ENCODE peak calls at places on chromosomes 12 and 14, in seven cellular contexts. H is H9; E is upper lobe of right lung; T is foreskin keratinocyte; G is effector memory CD4-positive, alpha-beta T cell; N is pancreas; Q is ovary. S is an unnamed sample. For H3K27me3, the result is how much of the 10 kb centered on the place peaks cover.

GRCh38 chr14:75426332-75427125 is 1.3 kb upstream of the JDP2 start:
- DNase-seq in H (no peak), E (no peak), T (no peak), G (no peak), N (no peak), Q (no peak), S (no peak)

GRCh38 chr12:132174703-132175490 is 30.6 kb downstream of the NOC4L start:
- DNase-seq in H (no peak), E (no peak), T (no peak), G (no peak), N (peak), Q (no peak), S (no peak)

GRCh38 chr12:121805171-121805687 is 1.4 kb downstream of the SETD1B start:
- DNase-seq in H (no peak), E (no peak), T (no peak), G (no peak), N (peak), Q (peak), S (no peak)

GRCh38 chr12:56723889-56724659 is 1.0 kb downstream of the NACA start:
- DNase-seq in H (no peak), E (peak), T (no peak), G (no peak), N (peak), Q (peak), S (peak)

GRCh38 chr12:116416161-116416560 is 138.7 kb upstream of the MED13L start:
- DNase-seq in H (no peak), E (no peak), T (no peak), G (no peak), N (no peak), Q (no peak), S (no peak)

GRCh38 chr12:52857500-52857899 is 8.7 kb upstream of the KRT78 start:
- DNase-seq in H (no peak), E (no peak), T (peak), G (no peak), N (no peak), Q (no peak), S (no peak)

GRCh38 chr12:13383379-13383778 is 186.9 kb downstream of the EMP1 start:
- DNase-seq in H (peak), E (no peak), T (peak), G (no peak), N (no peak), Q (no peak), S (peak)

GRCh38 chr12:28463396-28463795 is 273.1 kb downstream of the CCDC91 start:
- DNase-seq in H (no peak), E (no peak), T (no peak), G (no peak), N (no peak), Q (no peak), S (no peak)

GRCh38 chr12:104670439-104671406 is 214.0 kb downstream of the CHST11 start:
- DNase-seq in H (no peak), E (peak), T (no peak), G (no peak), N (no peak), Q (no peak), S (no peak)

GRCh38 chr12:12902036-12902435 is 10.7 kb downstream of the GPRC5A start:
- DNase-seq in H (no peak), E (no peak), T (peak), G (no peak), N (no peak), Q (peak), S (no peak)

GRCh38 chr14:41558527-41558926 is 48.1 kb upstream of the LRFN5 start:
- DNase-seq in H (no peak), E (no peak), T (no peak), G (no peak), N (no peak), Q (no peak), S (no peak)

GRCh38 chr12:63064080-63064479 is 86.9 kb downstream of the AVPR1A start:
- DNase-seq in H (no peak), E (no peak), T (no peak), G (no peak), N (no peak), Q (no peak), S (no peak)

GRCh38 chr12:125149160-125150108 is 84.2 kb downstream of the AACS start:
- DNase-seq in H (no peak), E (no peak), T (no peak), G (no peak), N (no peak), Q (no peak), S (peak)

GRCh38 chr14:21087294-21088091 is 11.0 kb downstream of the ZNF219 start:
- DNase-seq in H (peak), E (no peak), T (peak), G (peak), N (no peak), Q (no peak), S (no peak)

GRCh38 chr12:91349451-91349850 is 166.8 kb upstream of the DCN start:
- DNase-seq in H (no peak), E (no peak), T (no peak), G (no peak), N (no peak), Q (no peak), S (no peak)

GRCh38 chr12:98085360-98085759 is 430.0 kb upstream of the TMPO start:
- DNase-seq in H (no peak), E (no peak), T (no peak), G (no peak), N (no peak), Q (no peak), S (no peak)

GRCh38 chr12:94609917-94610443 is 40.4 kb downstream of the TMCC3 start:
- DNase-seq in H (no peak), E (no peak), T (no peak), G (no peak), N (no peak), Q (no peak), S (no peak)

GRCh38 chr12:132659146-132659545 is 28.0 kb downstream of the POLE start:
- DNase-seq in H (no peak), E (no peak), T (no peak), G (no peak), N (no peak), Q (no peak), S (no peak)

GRCh38 chr14:100824946-100825690 is 800 bp upstream of the MEG3 start:
- DNase-seq in H (no peak), E (no peak), T (no peak), G (no peak), N (peak), Q (no peak), S (no peak)

GRCh38 chr14:100824156-100824555 is 1.8 kb upstream of the MEG3 start:
- DNase-seq in H (peak), E (no peak), T (no peak), G (no peak), N (peak), Q (peak), S (no peak)

GRCh38 chr14:100822921-100823320 is 3.0 kb upstream of the MEG3 start:
- DNase-seq in H (no peak), E (no peak), T (no peak), G (no peak), N (no peak), Q (peak), S (no peak)

GRCh38 chr14:100822007-100822406 is 3.9 kb upstream of the MEG3 start:
- DNase-seq in H (no peak), E (no peak), T (no peak), G (no peak), N (no peak), Q (no peak), S (no peak)

DNA sequence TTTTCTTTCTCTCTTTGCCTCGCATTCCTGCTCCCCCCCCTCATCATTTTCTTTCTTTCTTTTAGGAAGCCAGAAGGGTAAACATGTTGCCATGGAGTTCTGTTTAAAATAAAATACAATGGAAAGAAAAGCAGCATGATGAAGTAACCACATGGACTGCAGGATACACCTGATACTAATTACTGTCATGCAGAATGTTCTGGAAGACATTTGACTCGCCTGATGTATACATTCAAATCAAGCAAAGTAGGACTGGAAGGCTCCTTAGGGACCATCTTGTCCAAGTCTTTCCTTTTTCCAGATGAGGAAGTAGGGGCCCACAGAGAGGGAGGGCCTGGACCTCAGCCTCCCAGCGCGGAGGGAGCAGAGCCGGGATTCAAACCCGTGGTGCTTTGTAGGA is 2.4 kb upstream of the MEG3 start:
- DNase-seq in H (no peak), E (no peak), T (no peak), G (no peak), N (no peak), Q (no peak), S (no peak)
- H3K27me3 ChIP-seq in H (under half), E (under half), T (half or more), G (under half), N (under half), Q (under half), S (under half)

GRCh38 chr12:64665506-64665905 is 55.2 kb downstream of the RASSF3 start:
- DNase-seq in H (peak), E (no peak), T (no peak), G (peak), N (peak), Q (no peak), S (peak)
- H3K27ac ChIP-seq in H (no peak), E (peak), T (no peak), G (peak), N (peak), Q (peak), S (peak)

DNA sequence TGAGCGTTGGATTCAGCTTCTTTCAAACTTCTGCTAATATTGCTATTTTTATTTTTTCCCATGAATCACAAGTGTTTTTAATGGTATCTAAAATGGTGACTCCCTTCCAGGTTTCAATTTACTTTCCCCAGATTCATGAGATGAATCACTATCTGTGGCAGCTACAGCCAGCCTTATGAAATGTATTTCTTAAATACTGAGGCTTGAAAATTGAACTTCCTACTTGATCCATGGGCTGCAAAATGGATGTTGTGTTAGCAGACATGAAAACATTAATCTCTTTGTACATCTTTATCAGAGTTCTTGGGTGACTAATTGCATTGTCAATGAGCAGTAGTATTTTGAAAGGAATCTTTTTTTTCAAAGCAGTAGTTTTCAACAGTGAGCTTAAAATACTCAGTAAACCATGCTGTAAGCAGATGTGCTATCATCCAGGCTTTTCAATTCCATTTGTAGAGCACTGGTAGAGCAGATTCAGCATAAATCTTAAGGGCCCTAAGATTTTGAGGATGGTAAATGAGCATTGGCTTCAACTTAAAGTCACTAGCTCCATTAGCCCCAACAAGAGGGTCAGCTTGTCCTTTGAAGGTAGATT is 250.8 kb downstream of the SLC6A15 start:
- DNase-seq in H (no peak), E (no peak), T (peak), G (no peak), N (no peak), Q (no peak), S (no peak)
- H3K27me3 ChIP-seq in H (under half), E (under half), T (under half), G (under half), N (under half), Q (under half), S (under half)

GRCh38 chr14:105480165-105480564 is 5.5 kb downstream of the CRIP2 start:
- DNase-seq in H (no peak), E (no peak), T (no peak), G (no peak), N (no peak), Q (no peak), S (no peak)
- H3K27ac ChIP-seq in H (no peak), E (peak), T (no peak), G (peak), N (no peak), Q (no peak), S (peak)

DNA sequence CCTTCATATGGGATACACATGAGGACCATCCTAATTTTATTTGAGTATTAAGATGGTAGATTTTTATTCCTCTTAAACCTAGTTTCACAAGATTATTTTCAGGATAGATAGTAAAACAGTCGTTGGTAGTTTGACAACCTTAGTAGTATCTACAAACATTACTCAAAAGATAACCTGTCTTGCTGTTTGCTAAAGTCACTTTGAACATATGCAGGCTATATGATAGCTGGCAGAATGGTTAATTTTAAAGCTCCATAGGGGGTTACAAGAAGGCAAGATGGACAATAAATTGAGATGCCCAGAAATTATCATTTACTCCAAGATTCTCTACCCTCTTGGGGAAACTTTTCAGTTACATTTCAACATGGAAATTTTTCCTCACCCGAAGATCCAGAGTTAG is 525.7 kb downstream of the SOX5 start:
- DNase-seq in H (no peak), E (no peak), T (no peak), G (no peak), N (no peak), Q (no peak), S (no peak)
- H3K27me3 ChIP-seq in H (under half), E (under half), T (under half), G (under half), N (under half), Q (under half), S (under half)

GRCh38 chr14:102833991-102834390 is 56.7 kb downstream of the TRAF3 start:
- DNase-seq in H (no peak), E (no peak), T (no peak), G (no peak), N (no peak), Q (no peak), S (no peak)
- H3K27ac ChIP-seq in H (no peak), E (no peak), T (no peak), G (no peak), N (no peak), Q (no peak), S (no peak)

GRCh38 chr14:69880851-69881250 is 1.6 kb downstream of the SMOC1 start:
- DNase-seq in H (no peak), E (no peak), T (no peak), G (no peak), N (no peak), Q (no peak), S (no peak)
- H3K27me3 ChIP-seq in H (under half), E (under half), T (under half), G (under half), N (under half), Q (under half), S (half or more)

DNA sequence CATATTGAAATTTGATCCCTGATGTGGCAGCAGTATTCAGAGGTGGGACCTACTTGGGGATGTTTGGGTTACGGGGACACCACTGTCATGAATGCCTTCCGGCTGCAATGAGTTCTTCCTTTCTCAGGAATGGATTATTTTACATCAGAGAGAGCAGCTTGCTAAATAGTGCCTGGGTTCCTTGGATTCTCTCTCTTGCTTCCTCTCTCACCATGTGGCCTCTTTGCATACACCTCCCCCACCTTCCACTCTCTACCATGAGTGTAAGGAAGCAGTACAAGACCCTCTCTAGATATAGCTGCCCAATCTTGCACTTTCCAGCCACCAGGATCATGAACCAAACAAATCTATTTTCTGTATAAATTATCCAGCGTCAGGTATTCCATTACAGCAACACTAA is 15.4 kb upstream of the SCAF11 start:
- DNase-seq in H (no peak), E (no peak), T (no peak), G (no peak), N (no peak), Q (no peak), S (no peak)
- H3K27ac ChIP-seq in H (no peak), E (no peak), T (no peak), G (no peak), N (no peak), Q (no peak), S (no peak)

GRCh38 chr12:4270670-4271432 is 2.7 kb upstream of the CCND2 start:
- DNase-seq in H (peak), E (peak), T (no peak), G (no peak), N (peak), Q (peak), S (peak)
- H3K27me3 ChIP-seq in H (under half), E (under half), T (under half), G (under half), N (under half), Q (under half), S (under half)

DNA sequence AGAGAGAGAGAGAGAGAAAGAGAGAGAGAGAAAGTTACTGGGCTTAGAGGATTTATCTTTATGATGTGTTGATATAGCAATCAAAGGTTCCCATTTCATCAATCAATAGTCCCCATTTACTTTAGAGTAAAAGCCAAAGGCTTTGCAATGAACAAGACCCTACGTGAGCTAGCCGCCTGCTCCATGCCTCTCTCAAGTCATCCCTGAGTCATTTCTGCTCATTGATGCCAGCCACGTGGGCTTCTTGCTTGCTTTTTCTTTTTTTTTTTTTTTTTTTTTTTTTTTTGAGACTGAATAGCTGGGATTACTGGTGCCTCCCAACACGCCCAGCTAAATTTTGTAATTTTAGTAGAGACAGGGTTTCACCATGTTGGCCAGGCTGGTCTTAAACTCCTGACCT is 70.9 kb downstream of the GPR135 start:
- DNase-seq in H (no peak), E (no peak), T (peak), G (no peak), N (no peak), Q (no peak), S (no peak)
- H3K27ac ChIP-seq in H (no peak), E (no peak), T (no peak), G (no peak), N (no peak), Q (no peak), S (no peak)

S was measured in transverse colon.